ENCODE peak calls at places on chromosomes 11 and 22, in four cellular contexts. T is body of pancreas, X is fibroblast of the aortic adventitia, D is colonic mucosa. F is an unnamed sample.

GRCh38 chr11:36056160-36056751 is 112.4 kb downstream of the LDLRAD3 start:
- DNase-seq in X (peak; percentile 49), T (peak; percentile 63), D (peak; percentile 22), F (peak; percentile 65)

GRCh38 chr11:31160504-31161422 is 208.8 kb downstream of the DCDC1 start:
- DNase-seq in T (no peak), D (no peak), X (no peak), F (peak; percentile 8)

GRCh38 chr11:28529540-28530410 is 421.6 kb downstream of the METTL15 start:
- DNase-seq in X (peak; percentile 82), T (no peak), D (no peak), F (peak; percentile 91)

GRCh38 chr11:131871061-131871460 is 500.6 kb downstream of the NTM start:
- DNase-seq in X (no peak), D (no peak), T (no peak), F (no peak)

GRCh38 chr11:87057749-87058148 is 20.0 kb downstream of the TMEM135 start:
- DNase-seq in D (no peak), T (no peak), X (no peak), F (no peak)

GRCh38 chr11:128318856-128319474 is 268.4 kb downstream of the ETS1 start:
- DNase-seq in T (no peak), D (no peak), X (no peak), F (peak; percentile 62)

GRCh38 chr11:8080674-8081590 is at the start of gene TUB:
- DNase-seq in X (no peak), T (peak; percentile 42), D (no peak), F (no peak)

GRCh38 chr11:122664188-122664587 is 8.7 kb downstream of the UBASH3B start:
- DNase-seq in T (no peak), D (no peak), X (no peak), F (no peak)

GRCh38 chr11:116167706-116168458 is 604.9 kb downstream of the BUD13 start:
- DNase-seq in D (peak; percentile 9), X (no peak), T (no peak), F (no peak)

GRCh38 chr11:129061466-129062194 is 119.0 kb upstream of the TP53AIP1 start:
- DNase-seq in T (no peak), D (no peak), X (peak; percentile 45), F (peak; percentile 72)

GRCh38 chr22:24117942-24118341 is 63.3 kb upstream of the SUSD2 start:
- DNase-seq in D (no peak), X (no peak), T (no peak), F (no peak)

GRCh38 chr22:44898236-44898635 is 111.6 kb downstream of the PHF21B start:
- DNase-seq in T (no peak), X (no peak), D (no peak), F (no peak)

GRCh38 chr22:45101828-45102227 is 61.9 kb upstream of the NUP50 start:
- DNase-seq in T (no peak), D (peak; percentile 57), X (peak; percentile 66), F (peak; percentile 81)

GRCh38 chr11:57387284-57388030 is 3.0 kb downstream of the PRG2 start:
- DNase-seq in D (no peak), T (peak; percentile 23), X (peak; percentile 17), F (peak; percentile 42)

GRCh38 chr22:19818264-19819208 is 36.1 kb downstream of the GNB1L start:
- DNase-seq in D (no peak), X (no peak), T (no peak), F (no peak)

GRCh38 chr11:130400793-130401483 is 27.5 kb downstream of the ADAMTS8 start:
- DNase-seq in X (peak; percentile 97), D (no peak), T (no peak), F (peak; percentile 84)

GRCh38 chr22:44537016-44537936 is 39.2 kb upstream of the RTL6 start:
- DNase-seq in T (no peak), X (no peak), D (no peak), F (no peak)

GRCh38 chr11:134973801-134974200 is 561.8 kb upstream of the B3GAT1 start:
- DNase-seq in D (no peak), T (no peak), X (no peak), F (no peak)

GRCh38 chr11:116602637-116602942 is 170.2 kb downstream of the BUD13 start:
- DNase-seq in T (no peak), D (no peak), X (peak; percentile 10), F (no peak)

GRCh38 chr11:83192846-83193245 is 666 bp upstream of the ANKRD42 start:
- DNase-seq in T (no peak), D (no peak), X (peak; percentile 19), F (peak; percentile 53)

GRCh38 chr11:10050561-10050960 is 243.5 kb downstream of the SBF2 start:
- DNase-seq in T (no peak), D (no peak), X (peak; percentile 38), F (peak; percentile 17)

GRCh38 chr11:10599388-10600175 is 31.1 kb upstream of the LYVE1 start:
- DNase-seq in X (no peak), T (no peak), D (no peak), F (peak; percentile 88)

GRCh38 chr22:29727248-29727551 is 7.4 kb downstream of the CABP7 start:
- DNase-seq in X (peak; percentile 35), T (peak; percentile 49), D (peak; percentile 27), F (peak; percentile 47)

GRCh38 chr11:34644669-34645406 is 23.9 kb downstream of the EHF start:
- DNase-seq in T (no peak), X (peak; percentile 56), D (no peak), F (peak; percentile 88)

GRCh38 chr22:30336752-30337460 is 10.2 kb upstream of the TBC1D10A start:
- DNase-seq in X (no peak), T (no peak), D (no peak), F (no peak)

GRCh38 chr11:15213471-15214231 is 98.9 kb downstream of the INSC start:
- DNase-seq in X (no peak), D (peak; percentile 30), T (no peak), F (no peak)

GRCh38 chr22:44309647-44310046 is 3.1 kb downstream of the SHISAL1 start:
- DNase-seq in T (no peak), X (peak; percentile 46), D (no peak), F (peak; percentile 25)

GRCh38 chr22:38843201-38843715 is 570 bp downstream of the NPTXR start:
- DNase-seq in X (peak; percentile 64), D (no peak), T (peak; percentile 65), F (peak; percentile 79)

GRCh38 chr11:77779935-77780334 is 40.6 kb downstream of the RSF1 start:
- DNase-seq in D (no peak), X (peak; percentile 56), T (no peak), F (peak; percentile 56)

GRCh38 chr11:104700609-104701008 is 197.7 kb downstream of the CASP12 start:
- DNase-seq in D (no peak), T (no peak), X (peak; percentile 61), F (peak; percentile 88)

GRCh38 chr11:97398246-97398645 is 1008.4 kb downstream of the JRKL start:
- DNase-seq in D (no peak), X (no peak), T (no peak), F (peak; percentile 0)

DNA sequence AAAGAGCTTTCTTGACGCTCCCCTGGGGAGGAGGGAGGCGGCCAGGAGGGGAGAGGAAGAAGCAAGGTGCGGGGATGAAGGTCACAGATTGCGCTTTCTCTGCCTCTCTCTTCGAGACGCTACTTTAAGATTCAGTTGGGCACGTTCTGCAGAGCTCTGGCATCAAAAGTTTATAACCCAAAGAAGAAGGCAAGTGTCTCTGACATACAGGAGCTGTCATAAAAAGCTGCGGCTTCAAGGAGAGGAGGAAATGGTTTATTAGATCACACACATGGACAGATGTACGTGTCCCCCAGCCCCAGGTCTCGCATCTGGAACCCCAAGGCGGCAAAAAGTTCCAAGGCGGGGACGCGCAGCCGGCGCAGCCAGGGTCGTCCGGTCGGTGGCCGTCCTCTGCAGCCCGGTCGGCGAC is 589.0 kb downstream of the OPCML start:
- DNase-seq in D (no peak), X (peak; percentile 0), T (no peak), F (peak; percentile 7)
- H3K4me3 ChIP-seq in D (no peak overlapping the region), X (no peak overlapping the region), T (no peak overlapping the region), F (peak overlapping the region; percentile 29)

GRCh38 chr22:49480896-49481650 is 346.6 kb downstream of the BRD1 start:
- DNase-seq in D (no peak), X (no peak), T (no peak), F (no peak)
- TF ChIP-seq CTCF in D (no peak), X (no peak), T (no peak), F (no peak)

GRCh38 chr11:95922099-95922498 is 1.8 kb downstream of the MTMR2 start:
- DNase-seq in X (no peak), T (no peak), D (no peak), F (no peak)
- H3K4me3 ChIP-seq in X (peak overlapping the region; percentile 78), T (no peak overlapping the region), D (no peak overlapping the region), F (no peak overlapping the region)

GRCh38 chr11:27525824-27526516 is 19.4 kb upstream of the LIN7C start:
- DNase-seq in T (no peak), X (no peak), D (no peak), F (no peak)

GRCh38 chr11:27518522-27518921 is 12.0 kb upstream of the LIN7C start:
- DNase-seq in T (no peak), X (no peak), D (no peak), F (no peak)

GRCh38 chr11:27528711-27529110 is 22.1 kb upstream of the LIN7C start:
- DNase-seq in D (no peak), X (no peak), T (no peak), F (no peak)

GRCh38 chr11:27520226-27520625 is 13.7 kb upstream of the LIN7C start:
- DNase-seq in D (no peak), T (no peak), X (no peak), F (no peak)

GRCh38 chr11:27524155-27524554 is 17.6 kb upstream of the LIN7C start:
- DNase-seq in X (peak; percentile 30), T (no peak), D (no peak), F (peak; percentile 32)
- TF ChIP-seq CTCF in X (peak; percentile 33), T (no peak), D (no peak), F (peak; percentile 40)

GRCh38 chr11:75812542-75813040 is 2.4 kb upstream of the UVRAG start:
- DNase-seq in X (no peak), D (no peak), T (no peak), F (no peak)

GRCh38 chr11:75811485-75811884 is 3.5 kb upstream of the UVRAG start:
- DNase-seq in T (no peak), X (no peak), D (no peak), F (no peak)

GRCh38 chr11:75810637-75811383 is 4.2 kb upstream of the UVRAG start:
- DNase-seq in X (no peak), D (no peak), T (no peak), F (no peak)

GRCh38 chr11:75813126-75813525 is 1.9 kb upstream of the UVRAG start:
- DNase-seq in T (no peak), D (no peak), X (no peak), F (no peak)

DNA sequence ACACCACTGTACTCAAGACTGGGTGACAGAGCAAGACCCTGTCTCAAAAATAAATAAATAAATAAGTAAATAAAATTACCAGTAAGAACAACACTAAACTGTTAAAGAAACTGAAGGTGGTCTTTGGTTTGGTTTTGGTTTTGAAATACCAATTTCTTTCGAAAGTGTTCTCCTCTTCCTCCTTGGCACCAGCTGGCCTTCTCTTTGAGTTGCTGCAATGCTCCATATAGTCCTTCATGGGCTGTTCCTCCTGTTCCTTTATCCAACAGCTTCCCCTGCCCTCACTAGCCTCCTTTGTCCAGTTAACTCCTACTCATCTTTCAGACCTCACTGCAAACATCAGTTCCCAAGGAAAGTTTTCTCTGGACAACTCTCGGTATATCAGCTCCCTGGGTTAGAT is 5.0 kb upstream of the UVRAG start:
- DNase-seq in D (no peak), T (no peak), X (no peak), F (no peak)
- H3K4me3 ChIP-seq in D (no peak overlapping the region), T (no peak overlapping the region), X (no peak overlapping the region), F (no peak overlapping the region)